ENCODE peak calls at places on chromosomes 2 and 18, in eight cellular contexts. X is WERI-Rb-1, R is iris pigment epithelial cell, K is HCT116, A is adrenal gland, L is hepatocyte, D is KBM-7, N is posterior cingulate gyrus. W is an unnamed sample.

GRCh38 chr18:61948196-61948800 is 55.5 kb upstream of the RNF152 start:
- DNase-seq in X (no peak), R (peak; percentile 59), K (no peak), A (no peak), L (no peak), D (no peak), N (no peak), W (peak; percentile 74)

GRCh38 chr2:1788478-1788959 is 44.2 kb upstream of the PXDN start:
- DNase-seq in X (no peak), R (no peak), K (no peak), A (no peak), L (no peak), D (no peak), N (no peak), W (no peak)

GRCh38 chr2:47069628-47070154 is 85.4 kb downstream of the STPG4 start:
- DNase-seq in X (no peak), R (no peak), K (peak; percentile 82), A (peak; percentile 43), L (peak; percentile 72), D (no peak), N (peak; percentile 76), W (peak; percentile 93)

GRCh38 chr2:1227289-1227900 is 185.9 kb upstream of the TPO start:
- DNase-seq in X (no peak), R (no peak), K (no peak), A (no peak), L (no peak), D (no peak), N (no peak), W (no peak)

GRCh38 chr2:197875736-197876135 is 71.3 kb downstream of the PLCL1 start:
- DNase-seq in X (no peak), R (no peak), K (no peak), A (no peak), L (no peak), D (no peak), N (no peak), W (no peak)

GRCh38 chr2:140442319-140442718 is 1662.1 kb upstream of the NXPH2 start:
- DNase-seq in X (no peak), R (peak; percentile 11), K (no peak), A (no peak), L (peak; percentile 48), D (no peak), N (no peak), W (peak; percentile 1)

GRCh38 chr2:11749646-11750349 is 3.4 kb downstream of the LPIN1 start:
- DNase-seq in X (no peak), R (no peak), K (no peak), A (no peak), L (no peak), D (no peak), N (no peak), W (peak; percentile 59)

GRCh38 chr2:21326152-21326551 is 202.4 kb downstream of the TDRD15 start:
- DNase-seq in X (peak; percentile 75), R (no peak), K (no peak), A (no peak), L (peak; percentile 17), D (no peak), N (no peak), W (no peak)

GRCh38 chr2:11656671-11657101 is 13.3 kb downstream of the NTSR2 start:
- DNase-seq in X (no peak), R (no peak), K (no peak), A (no peak), L (no peak), D (no peak), N (no peak), W (no peak)

GRCh38 chr2:11129598-11130449 is 25.4 kb upstream of the SLC66A3 start:
- DNase-seq in X (peak; percentile 87), R (no peak), K (peak; percentile 65), A (no peak), L (peak; percentile 92), D (peak; percentile 74), N (peak; percentile 60), W (peak; percentile 74)

W was measured in astrocyte of the hippocampus.